ENCODE peak calls at places on chromosome X, in ten cellular contexts. One of them, this sample, is unnamed.

GRCh38 chrX:82163701-82164100 is 961.8 kb downstream of the SH3BGRL start:
- DNase-seq in brain microvascular endothelial cell: no peak
- DNase-seq in endothelial cell: no peak
- DNase-seq in heart left ventricle: no peak
- DNase-seq in MCF 10A: peak
- DNase-seq in omental fat pad: no peak
- DNase-seq in HFF-Myc: no peak
- DNase-seq in colonic mucosa: no peak
- DNase-seq in fibroblast of lung: no peak
- DNase-seq in A673: no peak
- DNase-seq in this sample: no peak

GRCh38 chrX:39163585-39163984 is 362.3 kb downstream of the MID1IP1 start:
- DNase-seq in brain microvascular endothelial cell: no peak
- DNase-seq in endothelial cell: no peak
- DNase-seq in heart left ventricle: no peak
- DNase-seq in MCF 10A: no peak
- DNase-seq in omental fat pad: no peak
- DNase-seq in HFF-Myc: no peak
- DNase-seq in colonic mucosa: no peak
- DNase-seq in fibroblast of lung: no peak
- DNase-seq in A673: no peak
- DNase-seq in this sample: peak

GRCh38 chrX:4690516-4690915 is 977.1 kb upstream of the PRKX start:
- DNase-seq in brain microvascular endothelial cell: no peak
- DNase-seq in endothelial cell: no peak
- DNase-seq in heart left ventricle: no peak
- DNase-seq in MCF 10A: no peak
- DNase-seq in omental fat pad: no peak
- DNase-seq in HFF-Myc: no peak
- DNase-seq in colonic mucosa: no peak
- DNase-seq in fibroblast of lung: no peak
- DNase-seq in A673: no peak
- DNase-seq in this sample: no peak

GRCh38 chrX:67614006-67614405 is 70.2 kb downstream of the AR start:
- DNase-seq in brain microvascular endothelial cell: peak
- DNase-seq in endothelial cell: no peak
- DNase-seq in heart left ventricle: no peak
- DNase-seq in MCF 10A: no peak
- DNase-seq in omental fat pad: no peak
- DNase-seq in HFF-Myc: no peak
- DNase-seq in colonic mucosa: no peak
- DNase-seq in fibroblast of lung: no peak
- DNase-seq in A673: no peak
- DNase-seq in this sample: no peak

GRCh38 chrX:134172588-134173259 is 64.3 kb upstream of the CCDC160 start:
- DNase-seq in brain microvascular endothelial cell: no peak
- DNase-seq in endothelial cell: peak
- DNase-seq in heart left ventricle: peak
- DNase-seq in MCF 10A: no peak
- DNase-seq in omental fat pad: no peak
- DNase-seq in HFF-Myc: no peak
- DNase-seq in colonic mucosa: no peak
- DNase-seq in fibroblast of lung: peak
- DNase-seq in A673: peak
- DNase-seq in this sample: peak

GRCh38 chrX:131058136-131058868 is at the start of gene ARHGAP36:
- DNase-seq in brain microvascular endothelial cell: no peak
- DNase-seq in endothelial cell: no peak
- DNase-seq in heart left ventricle: no peak
- DNase-seq in MCF 10A: no peak
- DNase-seq in omental fat pad: no peak
- DNase-seq in HFF-Myc: no peak
- DNase-seq in colonic mucosa: no peak
- DNase-seq in fibroblast of lung: no peak
- DNase-seq in A673: no peak
- DNase-seq in this sample: no peak

GRCh38 chrX:150868625-150869024 is 29.8 kb downstream of the CD99L2 start:
- DNase-seq in brain microvascular endothelial cell: no peak
- DNase-seq in endothelial cell: no peak
- DNase-seq in heart left ventricle: no peak
- DNase-seq in MCF 10A: no peak
- DNase-seq in omental fat pad: no peak
- DNase-seq in HFF-Myc: no peak
- DNase-seq in colonic mucosa: no peak
- DNase-seq in fibroblast of lung: peak
- DNase-seq in A673: no peak
- DNase-seq in this sample: no peak

GRCh38 chrX:50707376-50707775 is 106.6 kb downstream of the SHROOM4 start:
- DNase-seq in brain microvascular endothelial cell: no peak
- DNase-seq in endothelial cell: no peak
- DNase-seq in heart left ventricle: no peak
- DNase-seq in MCF 10A: peak
- DNase-seq in omental fat pad: no peak
- DNase-seq in HFF-Myc: no peak
- DNase-seq in colonic mucosa: no peak
- DNase-seq in fibroblast of lung: no peak
- DNase-seq in A673: peak
- DNase-seq in this sample: no peak

GRCh38 chrX:48071064-48071985 is at the start of gene ZNF630:
- DNase-seq in brain microvascular endothelial cell: peak
- DNase-seq in endothelial cell: peak
- DNase-seq in heart left ventricle: peak
- DNase-seq in MCF 10A: no peak
- DNase-seq in omental fat pad: no peak
- DNase-seq in HFF-Myc: no peak
- DNase-seq in colonic mucosa: peak
- DNase-seq in fibroblast of lung: peak
- DNase-seq in A673: no peak
- DNase-seq in this sample: peak

GRCh38 chrX:82945332-82945731 is 562.8 kb upstream of the POU3F4 start:
- DNase-seq in brain microvascular endothelial cell: no peak
- DNase-seq in endothelial cell: no peak
- DNase-seq in heart left ventricle: no peak
- DNase-seq in MCF 10A: peak
- DNase-seq in omental fat pad: no peak
- DNase-seq in HFF-Myc: no peak
- DNase-seq in colonic mucosa: no peak
- DNase-seq in fibroblast of lung: no peak
- DNase-seq in A673: no peak
- DNase-seq in this sample: no peak

GRCh38 chrX:71533850-71534515 is 1.1 kb downstream of the OGT start:
- DNase-seq in brain microvascular endothelial cell: peak
- DNase-seq in endothelial cell: peak
- DNase-seq in heart left ventricle: peak
- DNase-seq in MCF 10A: peak
- DNase-seq in omental fat pad: no peak
- DNase-seq in HFF-Myc: no peak
- DNase-seq in colonic mucosa: peak
- DNase-seq in fibroblast of lung: peak
- DNase-seq in A673: peak
- DNase-seq in this sample: peak

GRCh38 chrX:151391722-151392121 is 5.3 kb upstream of the VMA21 start:
- DNase-seq in brain microvascular endothelial cell: no peak
- DNase-seq in endothelial cell: no peak
- DNase-seq in heart left ventricle: no peak
- DNase-seq in MCF 10A: no peak
- DNase-seq in omental fat pad: no peak
- DNase-seq in HFF-Myc: no peak
- DNase-seq in colonic mucosa: no peak
- DNase-seq in fibroblast of lung: no peak
- DNase-seq in A673: no peak
- DNase-seq in this sample: no peak

GRCh38 chrX:114519524-114519923 is 64.4 kb upstream of the HTR2C start:
- DNase-seq in brain microvascular endothelial cell: no peak
- DNase-seq in endothelial cell: no peak
- DNase-seq in heart left ventricle: no peak
- DNase-seq in MCF 10A: no peak
- DNase-seq in omental fat pad: no peak
- DNase-seq in HFF-Myc: no peak
- DNase-seq in colonic mucosa: no peak
- DNase-seq in fibroblast of lung: no peak
- DNase-seq in A673: no peak
- DNase-seq in this sample: no peak

GRCh38 chrX:17521871-17522693 is 147.1 kb downstream of the NHS start:
- DNase-seq in brain microvascular endothelial cell: peak
- DNase-seq in endothelial cell: peak
- DNase-seq in heart left ventricle: no peak
- DNase-seq in MCF 10A: peak
- DNase-seq in omental fat pad: no peak
- DNase-seq in HFF-Myc: peak
- DNase-seq in colonic mucosa: peak
- DNase-seq in fibroblast of lung: peak
- DNase-seq in A673: no peak
- DNase-seq in this sample: no peak

GRCh38 chrX:16465081-16465876 is 184.7 kb upstream of the S100G start:
- DNase-seq in brain microvascular endothelial cell: peak
- DNase-seq in endothelial cell: no peak
- DNase-seq in heart left ventricle: no peak
- DNase-seq in MCF 10A: no peak
- DNase-seq in omental fat pad: no peak
- DNase-seq in HFF-Myc: no peak
- DNase-seq in colonic mucosa: no peak
- DNase-seq in fibroblast of lung: no peak
- DNase-seq in A673: no peak
- DNase-seq in this sample: no peak

GRCh38 chrX:150038356-150038755 is 100.1 kb upstream of the EOLA2 start:
- DNase-seq in brain microvascular endothelial cell: peak
- DNase-seq in endothelial cell: no peak
- DNase-seq in heart left ventricle: no peak
- DNase-seq in MCF 10A: no peak
- DNase-seq in omental fat pad: no peak
- DNase-seq in HFF-Myc: no peak
- DNase-seq in colonic mucosa: no peak
- DNase-seq in fibroblast of lung: no peak
- DNase-seq in A673: peak
- DNase-seq in this sample: no peak

GRCh38 chrX:1468250-1468772 is 15.6 kb upstream of the ASMTL start:
- DNase-seq in brain microvascular endothelial cell: no peak
- DNase-seq in endothelial cell: no peak
- DNase-seq in heart left ventricle: peak
- DNase-seq in MCF 10A: peak
- DNase-seq in omental fat pad: no peak
- DNase-seq in HFF-Myc: no peak
- DNase-seq in colonic mucosa: peak
- DNase-seq in fibroblast of lung: no peak
- DNase-seq in A673: peak
- DNase-seq in this sample: peak

GRCh38 chrX:125205084-125205917 is 114.4 kb upstream of the TEX13C start:
- DNase-seq in brain microvascular endothelial cell: peak
- DNase-seq in endothelial cell: peak
- DNase-seq in heart left ventricle: peak
- DNase-seq in MCF 10A: no peak
- DNase-seq in omental fat pad: no peak
- DNase-seq in HFF-Myc: no peak
- DNase-seq in colonic mucosa: peak
- DNase-seq in fibroblast of lung: peak
- DNase-seq in A673: peak
- DNase-seq in this sample: peak
- TF ChIP-seq CTCF in brain microvascular endothelial cell: no peak
- TF ChIP-seq CTCF in endothelial cell: no peak
- TF ChIP-seq CTCF in heart left ventricle: no peak
- TF ChIP-seq CTCF in MCF 10A: no peak
- TF ChIP-seq CTCF in omental fat pad: no peak
- TF ChIP-seq CTCF in HFF-Myc: no peak
- TF ChIP-seq CTCF in colonic mucosa: no peak
- TF ChIP-seq CTCF in fibroblast of lung: no peak
- TF ChIP-seq CTCF in A673: peak
- TF ChIP-seq CTCF in this sample: no peak

DNA sequence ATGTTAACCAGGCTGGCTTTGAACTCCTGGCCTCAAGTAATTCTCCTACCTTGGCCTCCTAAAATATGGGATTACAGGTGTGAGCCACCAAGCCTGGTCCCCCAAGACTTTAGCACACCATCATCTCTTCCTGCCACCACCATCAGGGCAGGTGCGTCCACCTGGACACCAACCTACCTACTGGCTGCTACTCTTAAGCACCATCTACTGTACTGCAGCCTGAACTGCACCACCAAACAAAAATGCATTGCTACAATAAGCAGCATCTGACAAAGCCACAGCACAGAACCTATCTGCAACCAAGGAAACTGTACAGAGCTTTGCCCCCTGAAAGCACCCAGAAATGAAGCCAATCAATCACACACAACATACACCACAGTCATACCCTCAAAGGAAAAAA is 139.7 kb downstream of the EFHC2 start:
- DNase-seq in brain microvascular endothelial cell: no peak
- DNase-seq in endothelial cell: no peak
- DNase-seq in heart left ventricle: no peak
- DNase-seq in MCF 10A: peak
- DNase-seq in omental fat pad: no peak
- DNase-seq in HFF-Myc: no peak
- DNase-seq in colonic mucosa: no peak
- DNase-seq in fibroblast of lung: no peak
- DNase-seq in A673: no peak
- DNase-seq in this sample: no peak
- TF ChIP-seq CTCF in brain microvascular endothelial cell: no peak
- TF ChIP-seq CTCF in endothelial cell: no peak
- TF ChIP-seq CTCF in heart left ventricle: no peak
- TF ChIP-seq CTCF in MCF 10A: no peak
- TF ChIP-seq CTCF in omental fat pad: no peak
- TF ChIP-seq CTCF in HFF-Myc: no peak
- TF ChIP-seq CTCF in colonic mucosa: no peak
- TF ChIP-seq CTCF in fibroblast of lung: no peak
- TF ChIP-seq CTCF in A673: peak
- TF ChIP-seq CTCF in this sample: no peak

DNA sequence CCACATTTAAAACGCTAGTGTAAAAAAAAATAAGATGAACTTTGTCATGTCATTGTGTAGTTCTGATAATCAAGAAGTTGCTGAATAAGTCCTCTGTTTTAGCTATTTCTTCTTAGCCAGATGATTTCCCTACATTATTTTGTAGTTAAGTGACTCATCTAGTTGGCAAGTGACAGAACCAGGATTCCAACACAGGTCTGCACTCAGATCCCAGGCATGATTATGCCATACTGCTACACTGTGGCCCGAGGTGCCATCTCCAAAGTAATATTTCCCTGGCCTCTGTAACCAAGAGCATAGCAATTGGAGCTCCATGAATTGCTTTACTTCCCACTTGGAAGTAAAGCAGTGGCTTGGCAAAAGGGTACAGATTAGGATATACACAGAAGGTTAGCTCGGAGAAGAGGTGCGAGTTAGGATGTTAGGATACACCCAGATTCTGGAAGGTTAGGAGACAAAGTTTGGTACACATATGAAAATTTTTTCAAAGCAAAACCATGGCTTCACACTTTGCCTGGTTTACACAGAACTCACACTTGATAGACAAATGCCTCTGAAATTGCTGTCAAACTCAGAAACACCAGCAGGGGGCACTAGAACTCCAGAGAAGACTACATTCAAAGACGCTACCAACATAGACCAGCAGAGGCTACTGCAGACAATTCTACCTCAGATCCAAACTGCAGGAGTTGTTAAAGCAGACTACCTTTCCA is 41.4 kb downstream of the SRPX2 start:
- DNase-seq in brain microvascular endothelial cell: peak
- DNase-seq in endothelial cell: peak
- DNase-seq in heart left ventricle: peak
- DNase-seq in MCF 10A: peak
- DNase-seq in omental fat pad: peak
- DNase-seq in HFF-Myc: peak
- DNase-seq in colonic mucosa: peak
- DNase-seq in fibroblast of lung: peak
- DNase-seq in A673: peak
- DNase-seq in this sample: peak
- TF ChIP-seq CTCF in brain microvascular endothelial cell: peak
- TF ChIP-seq CTCF in endothelial cell: peak
- TF ChIP-seq CTCF in heart left ventricle: peak
- TF ChIP-seq CTCF in MCF 10A: peak
- TF ChIP-seq CTCF in omental fat pad: no peak
- TF ChIP-seq CTCF in HFF-Myc: peak
- TF ChIP-seq CTCF in colonic mucosa: peak
- TF ChIP-seq CTCF in fibroblast of lung: peak
- TF ChIP-seq CTCF in A673: peak
- TF ChIP-seq CTCF in this sample: peak

GRCh38 chrX:25442501-25442900 is 426.7 kb upstream of the ARX start:
- DNase-seq in brain microvascular endothelial cell: no peak
- DNase-seq in endothelial cell: no peak
- DNase-seq in heart left ventricle: no peak
- DNase-seq in MCF 10A: peak
- DNase-seq in omental fat pad: no peak
- DNase-seq in HFF-Myc: no peak
- DNase-seq in colonic mucosa: no peak
- DNase-seq in fibroblast of lung: no peak
- DNase-seq in A673: peak
- DNase-seq in this sample: no peak
- TF ChIP-seq CTCF in brain microvascular endothelial cell: no peak
- TF ChIP-seq CTCF in endothelial cell: no peak
- TF ChIP-seq CTCF in heart left ventricle: no peak
- TF ChIP-seq CTCF in MCF 10A: no peak
- TF ChIP-seq CTCF in omental fat pad: no peak
- TF ChIP-seq CTCF in HFF-Myc: no peak
- TF ChIP-seq CTCF in colonic mucosa: no peak
- TF ChIP-seq CTCF in fibroblast of lung: no peak
- TF ChIP-seq CTCF in A673: peak
- TF ChIP-seq CTCF in this sample: no peak